ENCODE peak calls at places on chromosomes 5 and 9, in five cellular contexts. E is tibial artery, G is bronchial epithelial cell, T is fibroblast of lung, P is IMR-90. I is an unnamed sample.

GRCh38 chr9:127975376-127976315 is 5.1 kb downstream of the EEIG1 start:
- DNase-seq in E (no peak), G (no peak), T (no peak), P (no peak), I (no peak)

GRCh38 chr5:111685969-111686368 is 71.0 kb downstream of the NREP start:
- DNase-seq in E (no peak), G (no peak), T (no peak), P (no peak), I (no peak)

GRCh38 chr9:34628656-34629491 is at the start of gene ARID3C:
- DNase-seq in E (no peak), G (no peak), T (no peak), P (no peak), I (no peak)

GRCh38 chr5:174755103-174755502 is 30.7 kb downstream of the MSX2 start:
- DNase-seq in E (no peak), G (peak), T (peak), P (peak), I (no peak)

GRCh38 chr5:96344678-96345612 is 88.1 kb downstream of the PCSK1 start:
- DNase-seq in E (no peak), G (peak), T (peak), P (peak), I (peak)

GRCh38 chr5:172078726-172079345 is 72.4 kb upstream of the FBXW11 start:
- DNase-seq in E (peak), G (no peak), T (peak), P (no peak), I (no peak)

GRCh38 chr5:2896371-2897275 is 145.1 kb upstream of the IRX2 start:
- DNase-seq in E (no peak), G (no peak), T (no peak), P (no peak), I (no peak)

GRCh38 chr5:134026521-134027202 is 21.9 kb upstream of the VDAC1 start:
- DNase-seq in E (no peak), G (peak), T (peak), P (peak), I (peak)

GRCh38 chr5:87776785-87777184 is 364.1 kb upstream of the CCNH start:
- DNase-seq in E (no peak), G (peak), T (no peak), P (no peak), I (no peak)

GRCh38 chr9:127746959-127747569 is 12.0 kb upstream of the TOR2A start:
- DNase-seq in E (no peak), G (no peak), T (no peak), P (no peak), I (no peak)

GRCh38 chr5:40238066-40238745 is 441.5 kb upstream of the PTGER4 start:
- DNase-seq in E (no peak), G (no peak), T (no peak), P (no peak), I (no peak)

GRCh38 chr5:14167211-14167845 is 24.2 kb downstream of the TRIO start:
- DNase-seq in E (no peak), G (peak), T (peak), P (peak), I (no peak)

GRCh38 chr5:116652196-116652729 is 77.6 kb upstream of the SEMA6A start:
- DNase-seq in E (no peak), G (peak), T (peak), P (peak), I (peak)

GRCh38 chr9:109421034-109421700 is 76.9 kb downstream of the PTPN3 start:
- DNase-seq in E (no peak), G (no peak), T (no peak), P (no peak), I (no peak)

GRCh38 chr5:33470544-33470943 is 29.8 kb downstream of the TARS1 start:
- DNase-seq in E (no peak), G (peak), T (peak), P (peak), I (peak)

GRCh38 chr5:150140830-150141229 is 14.8 kb downstream of the PDGFRB start:
- DNase-seq in E (no peak), G (no peak), T (peak), P (peak), I (peak)

GRCh38 chr9:686381-686813 is 155.1 kb upstream of the DMRT1 start:
- DNase-seq in E (peak), G (peak), T (peak), P (no peak), I (no peak)

GRCh38 chr9:88965473-88965872 is 25.8 kb upstream of the S1PR3 start:
- DNase-seq in E (no peak), G (no peak), T (no peak), P (no peak), I (no peak)

GRCh38 chr5:126124706-126125345 is 298.4 kb upstream of the GRAMD2B start:
- DNase-seq in E (no peak), G (peak), T (peak), P (peak), I (peak)

GRCh38 chr5:16051246-16051645 is 128.3 kb downstream of the MARCHF11 start:
- DNase-seq in E (no peak), G (peak), T (no peak), P (no peak), I (no peak)

GRCh38 chr5:6745706-6746217 is 32.5 kb downstream of the TENT4A start:
- DNase-seq in E (no peak), G (peak), T (peak), P (peak), I (peak)

GRCh38 chr5:173831196-173831914 is 56.8 kb upstream of the CPEB4 start:
- DNase-seq in E (no peak), G (no peak), T (no peak), P (no peak), I (no peak)

GRCh38 chr9:69391946-69392345 is 66.9 kb downstream of the ENTREP1 start:
- DNase-seq in E (no peak), G (no peak), T (no peak), P (no peak), I (no peak)

GRCh38 chr5:111997308-111998159 is 240.5 kb upstream of the NREP start:
- DNase-seq in E (no peak), G (peak), T (peak), P (peak), I (peak)

GRCh38 chr9:134858051-134858841 is 22.4 kb upstream of the FCN2 start:
- DNase-seq in E (peak), G (no peak), T (peak), P (peak), I (peak)

GRCh38 chr5:55176176-55176818 is 3.3 kb upstream of the CDC20B start:
- DNase-seq in E (no peak), G (peak), T (peak), P (no peak), I (no peak)

GRCh38 chr5:159773062-159773924 is 143.0 kb upstream of the ADRA1B start:
- DNase-seq in E (peak), G (peak), T (peak), P (peak), I (peak)

GRCh38 chr5:1059884-1060263 is 51.3 kb downstream of the NKD2 start:
- DNase-seq in E (no peak), G (no peak), T (no peak), P (no peak), I (no peak)

GRCh38 chr9:86854898-86855523 is 92.3 kb downstream of the GAS1 start:
- DNase-seq in E (no peak), G (peak), T (peak), P (peak), I (peak)

GRCh38 chr9:71716138-71716909 is 52.0 kb downstream of the CEMIP2 start:
- DNase-seq in E (no peak), G (no peak), T (peak), P (no peak), I (no peak)

GRCh38 chr5:117486291-117486690 is 911.7 kb upstream of the SEMA6A start:
- DNase-seq in E (no peak), G (no peak), T (no peak), P (no peak), I (no peak)

GRCh38 chr5:757346-757930 is 27.1 kb downstream of the ZDHHC11B start:
- DNase-seq in E (no peak), G (no peak), T (no peak), P (no peak), I (no peak)

DNA sequence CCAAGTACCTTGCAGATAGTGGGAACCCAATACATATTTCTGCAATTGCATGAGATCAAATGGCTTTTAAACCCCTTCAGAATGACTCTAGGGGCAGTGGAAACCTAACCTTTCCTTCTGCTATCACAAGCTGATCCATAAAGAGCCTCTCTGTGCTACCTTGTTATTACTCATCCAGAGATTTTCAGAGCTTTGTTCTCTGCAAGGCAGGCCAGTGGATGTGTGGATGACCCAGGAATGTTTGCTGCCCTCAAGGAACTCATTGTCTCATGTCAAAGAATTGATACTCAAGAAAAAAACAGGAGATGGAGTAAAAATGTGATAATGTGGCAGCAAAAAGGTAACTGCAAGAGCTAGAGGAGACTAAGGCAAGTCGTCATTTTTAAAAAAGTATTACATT is 164.1 kb downstream of the HMHB1 start:
- DNase-seq in E (no peak), G (peak), T (no peak), P (peak), I (no peak)
- H3K4me3 ChIP-seq in E (no peak), G (no peak), T (no peak), P (no peak), I (no peak)

GRCh38 chr9:97528529-97529230 is 27.2 kb downstream of the TMOD1 start:
- DNase-seq in E (no peak), G (no peak), T (no peak), P (no peak), I (no peak)
- H3K4me3 ChIP-seq in E (no peak), G (no peak), T (no peak), P (no peak), I (no peak)

GRCh38 chr9:105447814-105448812 is at the start of gene FSD1L:
- DNase-seq in E (peak), G (peak), T (peak), P (peak), I (peak)

GRCh38 chr9:105445203-105445881 is 2.5 kb upstream of the FSD1L start:
- DNase-seq in E (no peak), G (no peak), T (no peak), P (peak), I (no peak)

GRCh38 chr9:105444130-105444529 is 3.7 kb upstream of the FSD1L start:
- DNase-seq in E (no peak), G (peak), T (no peak), P (peak), I (no peak)

GRCh38 chr9:105449081-105449480 is 1.2 kb downstream of the FSD1L start:
- DNase-seq in E (no peak), G (peak), T (no peak), P (peak), I (no peak)

GRCh38 chr9:105447386-105447813 is 434 bp upstream of the FSD1L start:
- DNase-seq in E (no peak), G (peak), T (no peak), P (no peak), I (no peak)
- H3K4me3 ChIP-seq in E (peak), G (peak), T (peak), P (peak), I (peak)

GRCh38 chr9:97852399-97853055 is 499 bp upstream of the FOXE1 start:
- DNase-seq in E (no peak), G (no peak), T (no peak), P (no peak), I (no peak)
- H3K4me3 ChIP-seq in E (no peak), G (peak), T (no peak), P (no peak), I (no peak)

GRCh38 chr9:137403281-137403680 is 19.7 kb downstream of the EXD3 start:
- DNase-seq in E (no peak), G (no peak), T (no peak), P (no peak), I (no peak)

GRCh38 chr9:137406085-137406773 is 16.7 kb downstream of the EXD3 start:
- DNase-seq in E (no peak), G (no peak), T (no peak), P (no peak), I (no peak)

GRCh38 chr9:137406876-137407589 is 15.9 kb downstream of the EXD3 start:
- DNase-seq in E (no peak), G (no peak), T (peak), P (peak), I (no peak)

GRCh38 chr9:137405677-137406081 is 17.3 kb downstream of the EXD3 start:
- DNase-seq in E (no peak), G (no peak), T (no peak), P (peak), I (no peak)

GRCh38 chr9:137404971-137405584 is 17.9 kb downstream of the EXD3 start:
- DNase-seq in E (no peak), G (no peak), T (no peak), P (no peak), I (no peak)
- H3K4me3 ChIP-seq in E (no peak), G (no peak), T (no peak), P (no peak), I (no peak)

GRCh38 chr9:113805753-113806152 is 70.4 kb upstream of the ZNF618 start:
- DNase-seq in E (no peak), G (no peak), T (no peak), P (no peak), I (no peak)

GRCh38 chr9:113803811-113804589 is 72.1 kb upstream of the ZNF618 start:
- DNase-seq in E (no peak), G (peak), T (no peak), P (no peak), I (no peak)

GRCh38 chr9:113809192-113809482 is 67.0 kb upstream of the ZNF618 start:
- DNase-seq in E (no peak), G (no peak), T (no peak), P (no peak), I (no peak)

GRCh38 chr9:113808391-113809191 is 67.5 kb upstream of the ZNF618 start:
- DNase-seq in E (peak), G (peak), T (peak), P (peak), I (peak)

DNA sequence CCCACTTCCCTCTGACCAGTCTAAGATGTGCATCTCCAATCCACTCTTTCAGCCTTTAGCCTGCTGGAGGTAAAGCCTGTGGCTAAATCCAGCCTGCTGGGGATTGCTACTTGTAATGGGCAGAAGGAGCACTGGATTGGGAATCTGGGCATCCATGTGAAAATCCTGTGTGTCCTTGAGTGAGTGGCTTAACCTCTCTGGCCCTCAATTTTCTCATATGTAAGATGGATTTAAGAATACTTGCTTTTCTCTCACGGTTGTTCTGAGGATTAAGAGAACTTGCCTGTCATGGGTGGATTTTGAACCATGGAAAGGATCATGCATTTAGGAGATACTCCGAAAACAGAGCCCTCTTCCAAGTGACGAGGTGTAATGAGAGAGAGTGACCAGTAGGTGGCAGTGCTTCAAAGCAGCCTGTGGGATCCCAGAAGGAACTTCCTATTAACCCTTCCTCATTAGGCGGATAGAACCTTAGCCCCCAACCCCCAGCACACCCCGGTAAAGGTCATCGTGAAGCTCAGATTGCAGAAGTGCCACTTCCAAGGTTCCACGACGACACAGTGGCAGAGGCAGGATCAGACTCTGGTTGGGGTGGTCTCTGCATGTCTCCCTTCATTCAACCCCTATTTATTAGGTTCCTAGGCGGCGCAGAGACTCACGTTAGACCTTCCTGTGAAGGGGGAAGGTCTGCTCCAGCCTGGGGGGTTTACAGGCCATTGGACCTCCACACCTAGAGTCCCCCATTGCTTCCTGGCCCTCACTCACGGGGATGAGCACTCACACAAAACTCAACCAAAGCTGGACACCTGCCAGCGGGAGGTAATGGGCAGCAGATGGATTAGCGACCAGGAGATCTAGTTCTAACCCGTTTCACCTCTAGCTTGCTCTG is 68.7 kb upstream of the ZNF618 start:
- DNase-seq in E (peak), G (peak), T (peak), P (peak), I (peak)
- H3K4me3 ChIP-seq in E (no peak), G (no peak), T (peak), P (no peak), I (no peak)

DNA sequence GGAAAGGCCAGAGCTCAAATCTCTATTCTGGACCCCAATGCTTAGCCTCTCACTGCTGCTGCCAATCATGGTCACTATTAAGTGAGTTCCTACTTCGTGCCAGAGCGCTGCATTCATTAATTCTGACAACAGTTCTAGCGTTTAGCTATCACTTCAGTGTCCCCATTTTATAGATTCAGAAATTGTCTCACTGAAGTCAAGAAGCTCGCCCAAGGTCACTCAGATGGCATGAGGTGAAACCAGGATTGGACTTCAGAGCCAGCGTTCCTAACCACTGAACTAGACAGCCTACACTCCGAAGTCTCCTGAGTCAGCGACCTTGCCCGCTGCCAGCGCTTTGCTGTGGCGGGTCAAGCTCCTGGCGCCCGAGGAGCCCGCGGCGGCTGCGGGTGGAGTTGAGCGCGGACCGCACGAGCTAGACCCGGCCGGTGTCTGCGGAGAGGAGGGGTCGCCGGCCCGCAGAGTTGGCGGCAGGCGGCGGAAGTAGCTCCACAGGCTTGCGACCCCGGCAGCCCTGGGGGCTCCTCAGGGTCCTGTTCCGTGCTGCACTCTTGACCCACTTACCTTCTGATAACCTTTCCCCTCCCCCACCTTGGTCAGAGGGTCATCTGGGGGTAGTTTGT is 2.1 kb upstream of the GABRB2 start:
- DNase-seq in E (no peak), G (no peak), T (no peak), P (no peak), I (no peak)
- H3K4me3 ChIP-seq in E (no peak), G (no peak), T (no peak), P (no peak), I (peak)

GRCh38 chr9:32811251-32811650 is 27.9 kb downstream of the TMEM215 start:
- DNase-seq in E (no peak), G (no peak), T (no peak), P (no peak), I (no peak)
- H3K4me3 ChIP-seq in E (no peak), G (no peak), T (no peak), P (no peak), I (no peak)

I was measured in astrocyte of the cerebellum.